ENCODE peak calls at places on chromosome 22, in six cellular contexts. V is upper lobe of right lung; R is IMR-90; U is mammary epithelial cell; W is fibroblast of lung; T is CD8-positive, alpha-beta memory T cell. Q is an unnamed sample.
A peak's percentile ranks its signal among the peaks of the same experiment; 100 is the strongest.

GRCh38 chr22:46738961-46739870 is 1.2 kb upstream of the CERK start:
- DNase-seq in R (peak; percentile 72), T (no peak), U (no peak), V (no peak), W (peak; percentile 16), Q (peak; percentile 49)

GRCh38 chr22:35866646-35867045 is 149.0 kb downstream of the APOL5 start:
- DNase-seq in V (no peak), W (peak; percentile 55), T (no peak), R (no peak), U (no peak), Q (no peak)

GRCh38 chr22:48944756-48945620 is 882.7 kb downstream of the BRD1 start:
- DNase-seq in V (peak; percentile 59), U (no peak), T (no peak), R (no peak), W (no peak), Q (peak; percentile 1)

GRCh38 chr22:45402466-45402865 is 10.9 kb downstream of the SMC1B start:
- DNase-seq in V (no peak), R (no peak), W (no peak), T (no peak), U (no peak), Q (no peak)

GRCh38 chr22:41132555-41132954 is 40.2 kb downstream of the EP300 start:
- DNase-seq in W (no peak), V (no peak), R (peak; percentile 2), T (no peak), U (no peak), Q (no peak)

GRCh38 chr22:41905411-41906202 is 9.3 kb downstream of the SHISA8 start:
- DNase-seq in U (no peak), T (no peak), V (no peak), W (no peak), R (no peak), Q (no peak)

GRCh38 chr22:46561435-46561905 is 24.1 kb upstream of the CELSR1 start:
- DNase-seq in W (peak; percentile 14), V (no peak), U (no peak), R (peak; percentile 23), T (no peak), Q (no peak)

GRCh38 chr22:26325641-26326040 is 103.4 kb upstream of the ASPHD2 start:
- DNase-seq in V (no peak), W (no peak), T (no peak), R (no peak), U (no peak), Q (no peak)

GRCh38 chr22:20324139-20324516 is 4.3 kb upstream of the DGCR6L start:
- DNase-seq in U (no peak), W (no peak), V (no peak), R (no peak), T (peak; percentile 47), Q (no peak)

GRCh38 chr22:26981520-26981919 is 324.1 kb downstream of the MIAT start:
- DNase-seq in W (peak; percentile 13), R (no peak), V (no peak), T (no peak), U (no peak), Q (no peak)

DNA sequence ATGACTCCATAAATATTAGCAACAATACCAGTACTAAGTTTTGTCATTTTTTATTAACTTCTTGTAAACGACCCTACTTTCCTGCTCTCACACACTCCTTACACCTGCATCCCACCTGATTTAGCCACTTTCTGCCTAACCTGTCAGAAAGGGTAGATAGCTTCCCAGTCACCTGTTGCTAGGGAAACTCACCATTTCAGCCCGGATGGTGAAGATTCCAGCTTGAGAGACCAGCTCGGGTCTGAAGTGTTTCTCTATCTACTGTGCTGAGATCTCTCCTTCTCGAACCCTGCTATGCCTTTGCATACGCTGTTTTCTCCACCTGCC is at the start of gene PARVG:
- DNase-seq in W (no peak), V (no peak), T (peak; percentile 68), R (no peak), U (peak; percentile 7), Q (no peak)
- H3K27ac ChIP-seq in W (no peak within 1 kb of the TSS), V (peak within 1 kb of the TSS; percentile 84), T (peak within 1 kb of the TSS; percentile 73), R (no peak within 1 kb of the TSS), U (no peak within 1 kb of the TSS), Q (no peak within 1 kb of the TSS)

GRCh38 chr22:39459681-39460080 is 2.9 kb downstream of the MGAT3 start:
- DNase-seq in W (no peak), T (no peak), R (no peak), V (no peak), U (no peak), Q (no peak)

GRCh38 chr22:39456262-39457046 is at the start of gene MGAT3:
- DNase-seq in U (no peak), R (no peak), W (no peak), V (no peak), T (peak; percentile 57), Q (no peak)

GRCh38 chr22:39458443-39459083 is 1.8 kb downstream of the MGAT3 start:
- DNase-seq in T (no peak), U (no peak), W (no peak), R (no peak), V (no peak), Q (no peak)

GRCh38 chr22:39457546-39458442 is 982 bp downstream of the MGAT3 start:
- DNase-seq in W (no peak), T (no peak), R (no peak), U (no peak), V (no peak), Q (no peak)

DNA sequence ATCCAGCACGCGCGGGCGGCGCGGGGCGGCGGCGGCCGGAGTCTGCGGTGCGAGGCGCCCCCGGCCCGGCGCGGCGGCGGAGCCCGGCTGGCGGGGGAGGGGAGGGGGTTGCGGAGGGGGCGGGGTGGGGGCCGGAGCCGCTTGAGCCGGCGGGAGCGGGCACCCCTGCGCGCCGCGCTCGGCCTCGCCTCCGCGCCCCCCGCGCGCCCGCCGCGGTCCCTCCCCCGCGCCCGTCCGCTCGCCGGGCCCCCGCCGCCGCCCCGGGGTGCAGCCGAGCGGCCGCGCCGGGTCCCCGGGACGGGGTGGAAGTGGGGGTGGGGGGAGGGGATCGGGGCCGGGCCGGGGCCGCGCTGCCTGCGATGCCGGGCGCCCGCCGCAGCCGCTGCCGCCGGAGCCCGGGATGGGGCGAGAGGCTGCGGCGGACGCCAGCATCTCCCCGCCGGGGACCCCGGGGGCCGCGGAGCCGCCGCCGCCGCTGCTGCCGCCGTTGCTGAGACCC is 284 bp downstream of the MGAT3 start:
- DNase-seq in W (no peak), V (no peak), U (no peak), R (no peak), T (no peak), Q (no peak)
- H3K4me3 ChIP-seq in W (no peak overlapping the region), V (peak overlapping the region; percentile 48), U (no peak overlapping the region), R (peak overlapping the region; percentile 28), T (no peak overlapping the region), Q (peak overlapping the region; percentile 49)

DNA sequence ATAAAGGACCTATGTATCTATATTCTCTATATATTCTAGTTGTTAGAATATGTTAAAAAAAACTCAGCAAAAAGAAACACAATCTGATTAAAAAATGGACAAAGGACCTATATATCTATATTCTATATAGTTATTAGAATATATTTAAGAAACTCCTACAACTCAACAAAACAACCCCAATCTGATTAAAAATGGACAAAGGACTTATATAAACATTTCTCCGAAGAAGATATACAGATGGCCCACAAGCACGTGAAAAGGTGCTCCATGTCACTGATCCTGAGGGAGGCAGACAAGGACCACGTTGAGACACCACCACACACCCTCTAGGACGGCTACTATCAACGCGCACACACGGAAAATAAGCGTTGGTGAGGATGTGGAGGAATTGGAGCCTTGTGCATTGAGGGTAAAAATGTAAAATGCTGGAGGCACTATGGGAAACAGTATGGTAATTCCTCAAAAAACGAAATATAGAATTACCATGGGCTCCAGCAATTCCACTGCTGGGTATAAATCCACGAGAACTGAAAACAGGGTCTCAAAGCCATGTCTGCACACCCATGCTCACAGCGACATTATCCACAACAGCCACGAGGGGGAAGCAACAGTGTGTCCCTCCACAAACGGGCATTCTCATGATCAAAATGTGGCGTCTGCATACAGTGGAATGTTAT is 22.7 kb downstream of the YPEL1 start:
- DNase-seq in V (no peak), W (peak; percentile 69), R (peak; percentile 78), T (peak; percentile 75), U (peak; percentile 59), Q (peak; percentile 70)
- H3K27ac ChIP-seq in V (no peak overlapping the region), W (no peak overlapping the region), R (no peak overlapping the region), T (no peak overlapping the region), U (no peak overlapping the region), Q (no peak overlapping the region)

DNA sequence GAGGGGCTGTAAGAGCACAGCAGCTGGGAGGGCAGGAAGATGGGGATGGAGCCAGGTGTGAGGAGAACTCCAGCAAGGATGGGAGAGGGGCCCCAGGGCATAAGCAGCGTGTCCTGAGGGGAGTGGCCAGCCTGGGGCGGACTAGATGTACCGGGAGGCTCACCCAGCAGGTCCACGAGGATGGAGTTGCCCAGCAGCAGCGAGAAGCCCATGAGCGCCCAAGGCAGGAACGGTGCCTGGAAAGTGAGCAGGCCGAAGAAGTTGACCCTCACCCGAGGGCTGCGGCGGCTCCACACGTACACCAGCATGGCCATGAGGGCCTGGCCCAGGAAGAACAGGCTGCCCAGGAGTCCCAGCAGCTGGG is 1.3 kb downstream of the DERL3 start:
- DNase-seq in W (no peak), T (no peak), U (no peak), R (no peak), V (no peak), Q (no peak)
- H3K4me3 ChIP-seq in W (no peak overlapping the region), T (no peak overlapping the region), U (no peak overlapping the region), R (no peak overlapping the region), V (no peak overlapping the region), Q (no peak overlapping the region)

DNA sequence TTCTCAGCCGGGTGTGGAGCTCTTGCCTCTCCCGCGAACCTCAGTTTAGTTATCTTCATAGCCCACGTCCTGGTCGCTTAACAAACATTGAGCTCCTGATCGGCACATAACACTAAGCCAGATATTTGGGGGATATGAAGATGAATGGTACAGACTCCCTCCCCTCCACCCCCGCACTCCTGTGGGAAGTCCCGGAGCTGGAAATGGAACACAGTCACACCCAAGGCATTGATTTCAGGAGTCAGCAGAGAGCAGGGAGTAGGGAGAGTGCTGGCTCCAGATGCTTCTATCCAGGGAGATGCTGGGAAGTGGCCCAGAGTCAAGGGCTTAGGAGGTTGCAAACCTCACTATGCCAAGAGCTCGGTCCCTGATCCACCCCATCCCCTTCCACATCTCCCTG is 26.1 kb upstream of the CABP7 start:
- DNase-seq in T (no peak), V (no peak), R (no peak), U (no peak), W (no peak), Q (no peak)
- H3K27ac ChIP-seq in T (no peak overlapping the region), V (no peak overlapping the region), R (no peak overlapping the region), U (no peak overlapping the region), W (no peak overlapping the region), Q (no peak overlapping the region)